ENCODE peak calls at places on chromosomes 11 and 22, in five cellular contexts. U, N, R, L and P are unnamed samples.

GRCh38 chr11:61516675-61517516 is 8.3 kb downstream of the LRRC10B start:
- DNase-seq in U (peak; percentile 21), N (peak; percentile 45), R (no peak), L (no peak), P (peak; percentile 84)

GRCh38 chr22:29231971-29232959 is 26.6 kb downstream of the EMID1 start:
- DNase-seq in U (no peak), N (no peak), R (peak; percentile 91), L (no peak), P (no peak)

GRCh38 chr11:64864473-64865285 is 13.7 kb downstream of the EHD1 start:
- DNase-seq in U (peak; percentile 59), N (peak; percentile 96), R (no peak), L (peak; percentile 97), P (no peak)

GRCh38 chr22:43884600-43885318 is 7.1 kb downstream of the PNPLA5 start:
- DNase-seq in U (peak; percentile 20), N (peak; percentile 72), R (peak; percentile 60), L (peak; percentile 31), P (peak; percentile 72)

GRCh38 chr22:37672920-37673453 is 2.4 kb upstream of the LGALS1 start:
- DNase-seq in U (no peak), N (no peak), R (no peak), L (no peak), P (no peak)

GRCh38 chr11:61985863-61986262 is 18.4 kb upstream of the FTH1 start:
- DNase-seq in U (no peak), N (no peak), R (no peak), L (no peak), P (no peak)

GRCh38 chr11:70466154-70466553 is 67.8 kb downstream of the CTTN start:
- DNase-seq in U (no peak), N (peak; percentile 46), R (no peak), L (peak; percentile 15), P (peak; percentile 47)

GRCh38 chr11:93743316-93743715 is 1.8 kb downstream of the C11orf54 start:
- DNase-seq in U (no peak), N (no peak), R (peak; percentile 39), L (no peak), P (no peak)

GRCh38 chr11:36596880-36597279 is 1.2 kb downstream of the RAG2 start:
- DNase-seq in U (no peak), N (no peak), R (no peak), L (no peak), P (no peak)

GRCh38 chr22:22770280-22770871 is 117.2 kb upstream of the IGLL5 start:
- DNase-seq in U (peak; percentile 47), N (peak; percentile 28), R (peak; percentile 65), L (no peak), P (peak; percentile 44)

GRCh38 chr11:10496296-10496936 is 41.4 kb downstream of the AMPD3 start:
- DNase-seq in U (peak; percentile 0), N (no peak), R (no peak), L (no peak), P (no peak)

GRCh38 chr11:45266693-45267451 is 19.3 kb downstream of the SYT13 start:
- DNase-seq in U (no peak), N (no peak), R (no peak), L (no peak), P (peak; percentile 66)

GRCh38 chr11:119509969-119510401 is 87.0 kb upstream of the THY1 start:
- DNase-seq in U (no peak), N (peak; percentile 98), R (no peak), L (peak; percentile 92), P (peak; percentile 55)

GRCh38 chr11:124460459-124460858 is 15.0 kb upstream of the OR8B8 start:
- DNase-seq in U (no peak), N (no peak), R (no peak), L (no peak), P (no peak)

GRCh38 chr22:49884075-49884474 is 30.4 kb downstream of the ZBED4 start:
- DNase-seq in U (no peak), N (no peak), R (no peak), L (no peak), P (no peak)

GRCh38 chr11:43268161-43268560 is 43.6 kb upstream of the API5 start:
- DNase-seq in U (no peak), N (no peak), R (peak; percentile 75), L (no peak), P (no peak)

GRCh38 chr22:50271519-50271970 is 1.4 kb upstream of the MAPK11 start:
- DNase-seq in U (peak; percentile 56), N (peak; percentile 77), R (peak; percentile 72), L (peak; percentile 38), P (peak; percentile 87)

GRCh38 chr11:76872959-76873827 is 12.5 kb downstream of the ACER3 start:
- DNase-seq in U (no peak), N (no peak), R (no peak), L (no peak), P (no peak)

GRCh38 chr11:126968915-126969314 is 31.7 kb downstream of the KIRREL3 start:
- DNase-seq in U (no peak), N (peak; percentile 52), R (no peak), L (peak; percentile 6), P (no peak)

GRCh38 chr22:50622723-50623327 is 5.1 kb downstream of the ARSA start:
- DNase-seq in U (no peak), N (no peak), R (peak; percentile 94), L (no peak), P (no peak)

GRCh38 chr11:36471577-36471976 is 38.5 kb downstream of the TRAF6 start:
- DNase-seq in U (no peak), N (no peak), R (no peak), L (no peak), P (no peak)

GRCh38 chr22:18156878-18157713 is 7.1 kb downstream of the USP18 start:
- DNase-seq in U (peak; percentile 25), N (peak; percentile 94), R (peak; percentile 46), L (peak; percentile 99), P (peak; percentile 83)

GRCh38 chr22:19477321-19478085 is 1.5 kb downstream of the UFD1 start:
- DNase-seq in U (no peak), N (peak; percentile 68), R (no peak), L (peak; percentile 16), P (peak; percentile 28)

GRCh38 chr11:45737056-45737455 is 67.9 kb upstream of the SLC35C1 start:
- DNase-seq in U (no peak), N (peak; percentile 66), R (no peak), L (no peak), P (no peak)

GRCh38 chr11:60887531-60887930 is 18.9 kb downstream of the PRPF19 start:
- DNase-seq in U (no peak), N (peak; percentile 69), R (no peak), L (peak; percentile 61), P (peak; percentile 40)

GRCh38 chr11:112478806-112479205 is 218.1 kb upstream of the PLET1 start:
- DNase-seq in U (no peak), N (no peak), R (no peak), L (no peak), P (no peak)

GRCh38 chr11:131912127-131912526 is 541.7 kb downstream of the NTM start:
- DNase-seq in U (no peak), N (no peak), R (no peak), L (no peak), P (no peak)

GRCh38 chr11:4095509-4096230 is 1.1 kb downstream of the RRM1 start:
- DNase-seq in U (no peak), N (peak; percentile 85), R (no peak), L (peak; percentile 78), P (no peak)

GRCh38 chr11:119363874-119364590 is 17.5 kb downstream of the USP2 start:
- DNase-seq in U (no peak), N (peak; percentile 73), R (peak; percentile 80), L (no peak), P (peak; percentile 68)

GRCh38 chr11:78857688-78858087 is 283.0 kb upstream of the NARS2 start:
- DNase-seq in U (no peak), N (no peak), R (no peak), L (peak; percentile 45), P (no peak)

GRCh38 chr11:102994101-102994500 is 38.6 kb upstream of the MMP13 start:
- DNase-seq in U (no peak), N (peak; percentile 14), R (no peak), L (peak; percentile 18), P (peak; percentile 36)

GRCh38 chr11:118054712-118055640 is 21.9 kb upstream of the TMPRSS4 start:
- DNase-seq in U (no peak), N (no peak), R (no peak), L (no peak), P (no peak)

GRCh38 chr22:17400305-17400704 is 31.0 kb downstream of the CECR2 start:
- DNase-seq in U (no peak), N (no peak), R (no peak), L (no peak), P (no peak)

GRCh38 chr11:134245434-134245833 is 7.7 kb downstream of the THYN1 start:
- DNase-seq in U (no peak), N (no peak), R (no peak), L (no peak), P (no peak)

GRCh38 chr11:121152764-121153163 is 51.7 kb downstream of the TECTA start:
- DNase-seq in U (no peak), N (no peak), R (no peak), L (no peak), P (no peak)

GRCh38 chr11:47234669-47235075 is 13.9 kb downstream of the ACP2 start:
- DNase-seq in U (no peak), N (no peak), R (peak; percentile 84), L (peak; percentile 13), P (no peak)

GRCh38 chr22:47442821-47443220 is 680.4 kb downstream of the TBC1D22A start:
- DNase-seq in U (no peak), N (no peak), R (no peak), L (no peak), P (no peak)

GRCh38 chr11:34299284-34299961 is 58.4 kb downstream of the ABTB2 start:
- DNase-seq in U (no peak), N (no peak), R (no peak), L (no peak), P (no peak)
- H3K27ac ChIP-seq in U (no peak overlapping the region), N (no peak overlapping the region), R (no peak overlapping the region), L (no peak overlapping the region), P (peak overlapping the region; percentile 34)

DNA sequence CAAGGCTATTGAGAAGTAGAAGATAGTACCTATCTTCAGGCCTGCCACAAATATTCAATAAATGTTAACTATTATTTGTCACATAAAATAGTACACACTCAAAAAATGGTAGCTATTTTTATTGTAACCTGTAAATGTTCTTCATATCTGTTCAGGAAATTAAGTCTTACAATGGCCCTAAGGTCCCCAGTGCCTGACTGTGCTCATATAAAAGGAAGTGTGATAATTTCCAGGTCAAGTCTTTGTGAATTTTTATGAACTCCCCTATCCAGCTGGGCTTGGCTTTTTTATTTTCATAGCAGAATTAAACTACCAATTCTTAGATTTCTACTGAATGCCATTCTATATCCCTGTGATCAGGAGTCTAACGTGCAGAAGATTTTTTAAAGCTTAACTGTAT is 284.2 kb upstream of the PITPNB start:
- DNase-seq in U (no peak), N (no peak), R (no peak), L (no peak), P (no peak)
- H3K4me1 ChIP-seq in U (no peaks in the 10 kb centered on the region), N (peaks cover 21% of the 10 kb centered on the region), R (no peaks in the 10 kb centered on the region), L (peaks cover 7% of the 10 kb centered on the region), P (peaks cover 6% of the 10 kb centered on the region)

GRCh38 chr11:63132985-63133775 is 10.8 kb downstream of the SLC22A24 start:
- DNase-seq in U (no peak), N (no peak), R (peak; percentile 32), L (no peak), P (no peak)
- H3K9me3 ChIP-seq in U (no peaks in the 10 kb centered on the region), N (no peaks in the 10 kb centered on the region), R (no peaks in the 10 kb centered on the region), L (no peaks in the 10 kb centered on the region), P (peaks cover 8% of the 10 kb centered on the region)

GRCh38 chr22:31995807-31996206 is 47.3 kb upstream of the SLC5A1 start:
- DNase-seq in U (no peak), N (no peak), R (no peak), L (no peak), P (no peak)
- H3K27ac ChIP-seq in U (no peak overlapping the region), N (no peak overlapping the region), R (no peak overlapping the region), L (no peak overlapping the region), P (no peak overlapping the region)

GRCh38 chr22:24405631-24406321 is 21.6 kb upstream of the ADORA2A start:
- DNase-seq in U (no peak), N (no peak), R (no peak), L (no peak), P (no peak)
- H3K4me1 ChIP-seq in U (peaks cover 26% of the 10 kb centered on the region), N (peaks cover 23% of the 10 kb centered on the region), R (no peaks in the 10 kb centered on the region), L (peaks cover 41% of the 10 kb centered on the region), P (peaks cover 17% of the 10 kb centered on the region)